ENCODE peak calls at places on chromosomes 16 and 17, in five cellular contexts. One of them, this sample, is unnamed.

GRCh38 chr16:66256919-66257318 is 109.6 kb upstream of the CDH5 start:
- DNase-seq in Panc1: no peak
- DNase-seq in heart right ventricle: no peak
- DNase-seq in tibial artery: peak; percentile 31
- DNase-seq in HL-60: no peak
- DNase-seq in this sample: no peak

GRCh38 chr16:53083123-53083522 is 28.3 kb downstream of the CHD9 start:
- DNase-seq in heart right ventricle: no peak
- DNase-seq in HL-60: no peak
- DNase-seq in tibial artery: no peak
- DNase-seq in Panc1: no peak
- DNase-seq in this sample: no peak

GRCh38 chr17:10606110-10606509 is 51.0 kb downstream of the MYH3 start:
- DNase-seq in Panc1: no peak
- DNase-seq in HL-60: no peak
- DNase-seq in tibial artery: no peak
- DNase-seq in heart right ventricle: no peak
- DNase-seq in this sample: no peak

GRCh38 chr17:2814499-2815341 is 18.5 kb downstream of the RAP1GAP2 start:
- DNase-seq in tibial artery: no peak
- DNase-seq in Panc1: no peak
- DNase-seq in heart right ventricle: peak; percentile 13
- DNase-seq in HL-60: peak; percentile 40
- DNase-seq in this sample: peak; percentile 67

GRCh38 chr17:6420173-6420641 is 14.7 kb downstream of the AIPL1 start:
- DNase-seq in HL-60: no peak
- DNase-seq in heart right ventricle: no peak
- DNase-seq in Panc1: no peak
- DNase-seq in tibial artery: no peak
- DNase-seq in this sample: no peak

GRCh38 chr16:851871-852270 is 51.3 kb upstream of the GNG13 start:
- DNase-seq in HL-60: no peak
- DNase-seq in heart right ventricle: no peak
- DNase-seq in tibial artery: no peak
- DNase-seq in Panc1: no peak
- DNase-seq in this sample: peak; percentile 54

GRCh38 chr16:2158262-2158638 is 2.7 kb downstream of the TRAF7 start:
- DNase-seq in HL-60: no peak
- DNase-seq in Panc1: no peak
- DNase-seq in tibial artery: no peak
- DNase-seq in heart right ventricle: no peak
- DNase-seq in this sample: no peak

GRCh38 chr16:14562691-14563491 is 67.2 kb downstream of the PARN start:
- DNase-seq in HL-60: no peak
- DNase-seq in heart right ventricle: peak; percentile 42
- DNase-seq in Panc1: no peak
- DNase-seq in tibial artery: no peak
- DNase-seq in this sample: no peak

GRCh38 chr16:30946671-30947532 is 2.0 kb upstream of the ORAI3 start:
- DNase-seq in tibial artery: peak; percentile 74
- DNase-seq in heart right ventricle: no peak
- DNase-seq in Panc1: no peak
- DNase-seq in HL-60: no peak
- DNase-seq in this sample: peak; percentile 75

GRCh38 chr16:1414532-1415265 is at the start of gene UNKL:
- DNase-seq in HL-60: no peak
- DNase-seq in tibial artery: peak; percentile 81
- DNase-seq in heart right ventricle: peak; percentile 78
- DNase-seq in Panc1: no peak
- DNase-seq in this sample: peak; percentile 83

GRCh38 chr17:77322534-77323412 is 182.0 kb downstream of the SEC14L1 start:
- DNase-seq in heart right ventricle: peak; percentile 86
- DNase-seq in HL-60: peak; percentile 60
- DNase-seq in Panc1: no peak
- DNase-seq in tibial artery: peak; percentile 98
- DNase-seq in this sample: peak; percentile 95

GRCh38 chr16:10045291-10045775 is 136.9 kb downstream of the GRIN2A start:
- DNase-seq in heart right ventricle: no peak
- DNase-seq in HL-60: no peak
- DNase-seq in tibial artery: no peak
- DNase-seq in Panc1: no peak
- DNase-seq in this sample: no peak

GRCh38 chr17:45016237-45016636 is 35.2 kb downstream of the DCAKD start:
- DNase-seq in tibial artery: no peak
- DNase-seq in HL-60: no peak
- DNase-seq in heart right ventricle: no peak
- DNase-seq in Panc1: no peak
- DNase-seq in this sample: no peak

GRCh38 chr17:78224226-78225087 is 7.0 kb upstream of the TMEM235 start:
- DNase-seq in HL-60: no peak
- DNase-seq in tibial artery: no peak
- DNase-seq in heart right ventricle: no peak
- DNase-seq in Panc1: no peak
- DNase-seq in this sample: no peak

GRCh38 chr16:17404903-17405691 is 65.7 kb downstream of the XYLT1 start:
- DNase-seq in heart right ventricle: peak; percentile 46
- DNase-seq in Panc1: no peak
- DNase-seq in tibial artery: peak; percentile 99
- DNase-seq in HL-60: no peak
- DNase-seq in this sample: peak; percentile 91

GRCh38 chr17:47840742-47841487 is at the start of gene SCRN2:
- DNase-seq in Panc1: peak; percentile 52
- DNase-seq in tibial artery: peak; percentile 92
- DNase-seq in heart right ventricle: peak; percentile 91
- DNase-seq in HL-60: peak; percentile 82
- DNase-seq in this sample: peak; percentile 89

GRCh38 chr16:72876221-72876620 is 171.7 kb downstream of the ZFHX3 start:
- DNase-seq in HL-60: peak; percentile 73
- DNase-seq in heart right ventricle: peak; percentile 80
- DNase-seq in tibial artery: peak; percentile 87
- DNase-seq in Panc1: no peak
- DNase-seq in this sample: peak; percentile 88

GRCh38 chr16:31696968-31697743 is 169.5 kb downstream of the AHSP start:
- DNase-seq in tibial artery: no peak
- DNase-seq in HL-60: no peak
- DNase-seq in Panc1: peak; percentile 41
- DNase-seq in heart right ventricle: no peak
- DNase-seq in this sample: no peak

GRCh38 chr17:43431741-43432523 is 33.1 kb downstream of the ARL4D start:
- DNase-seq in tibial artery: no peak
- DNase-seq in heart right ventricle: peak; percentile 32
- DNase-seq in Panc1: no peak
- DNase-seq in HL-60: no peak
- DNase-seq in this sample: peak; percentile 69

GRCh38 chr17:48024149-48025039 is 13.2 kb downstream of the COPZ2 start:
- DNase-seq in Panc1: peak; percentile 54
- DNase-seq in heart right ventricle: peak; percentile 24
- DNase-seq in HL-60: no peak
- DNase-seq in tibial artery: peak; percentile 77
- DNase-seq in this sample: peak; percentile 82

GRCh38 chr17:82751171-82751570 is 694 bp upstream of the TBCD start:
- DNase-seq in HL-60: peak; percentile 63
- DNase-seq in heart right ventricle: no peak
- DNase-seq in tibial artery: no peak
- DNase-seq in Panc1: no peak
- DNase-seq in this sample: no peak
- H3K4me3 ChIP-seq in HL-60: peak overlapping the region; percentile 91
- H3K4me3 ChIP-seq in heart right ventricle: peak overlapping the region; percentile 42
- H3K4me3 ChIP-seq in tibial artery: peak overlapping the region; percentile 80
- H3K4me3 ChIP-seq in Panc1: peak overlapping the region; percentile 35
- H3K4me3 ChIP-seq in this sample: peak overlapping the region; percentile 30

GRCh38 chr17:40095944-40096791 is 4.2 kb downstream of the NR1D1 start:
- DNase-seq in HL-60: no peak
- DNase-seq in heart right ventricle: peak; percentile 70
- DNase-seq in tibial artery: no peak
- DNase-seq in Panc1: no peak
- DNase-seq in this sample: peak; percentile 76
- H3K4me3 ChIP-seq in HL-60: no peak overlapping the region
- H3K4me3 ChIP-seq in heart right ventricle: no peak overlapping the region
- H3K4me3 ChIP-seq in tibial artery: peak overlapping the region; percentile 87
- H3K4me3 ChIP-seq in Panc1: no peak overlapping the region
- H3K4me3 ChIP-seq in this sample: no peak overlapping the region

DNA sequence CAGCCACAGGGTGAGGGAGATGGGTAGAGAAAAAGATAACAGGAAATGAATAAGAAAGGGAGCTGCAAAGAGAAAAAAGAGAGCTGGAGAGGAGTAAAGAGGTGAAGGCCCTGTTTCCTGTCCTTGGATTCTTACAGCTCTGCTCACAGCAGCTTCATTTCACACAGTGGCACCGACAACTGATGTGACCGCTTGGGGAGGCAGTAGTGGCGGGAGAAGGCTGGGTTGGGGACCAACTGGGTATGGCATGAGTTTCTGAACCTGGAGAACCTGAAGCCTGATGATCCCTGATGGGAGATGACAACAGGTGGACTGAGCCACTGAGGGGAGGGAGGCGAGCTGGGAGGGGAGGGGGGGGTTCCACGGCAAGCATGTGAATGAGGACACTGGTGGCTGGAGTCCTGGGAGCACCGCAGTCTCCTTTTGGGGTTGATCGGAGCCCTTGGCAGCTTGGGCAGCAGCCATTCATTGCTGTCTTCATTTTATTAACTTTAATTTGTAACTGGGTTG is 34.3 kb upstream of the TOB1 start:
- DNase-seq in Panc1: no peak
- DNase-seq in tibial artery: no peak
- DNase-seq in HL-60: no peak
- DNase-seq in heart right ventricle: no peak
- DNase-seq in this sample: no peak
- H3K4me3 ChIP-seq in Panc1: no peak overlapping the region
- H3K4me3 ChIP-seq in tibial artery: no peak overlapping the region
- H3K4me3 ChIP-seq in HL-60: no peak overlapping the region
- H3K4me3 ChIP-seq in heart right ventricle: no peak overlapping the region
- H3K4me3 ChIP-seq in this sample: no peak overlapping the region

GRCh38 chr17:52157603-52158449 is 688 bp downstream of the CA10 start:
- DNase-seq in Panc1: no peak
- DNase-seq in tibial artery: no peak
- DNase-seq in heart right ventricle: no peak
- DNase-seq in HL-60: no peak
- DNase-seq in this sample: peak; percentile 39
- H3K4me3 ChIP-seq in Panc1: no peak overlapping the region
- H3K4me3 ChIP-seq in tibial artery: no peak overlapping the region
- H3K4me3 ChIP-seq in heart right ventricle: no peak overlapping the region
- H3K4me3 ChIP-seq in HL-60: no peak overlapping the region
- H3K4me3 ChIP-seq in this sample: no peak overlapping the region

DNA sequence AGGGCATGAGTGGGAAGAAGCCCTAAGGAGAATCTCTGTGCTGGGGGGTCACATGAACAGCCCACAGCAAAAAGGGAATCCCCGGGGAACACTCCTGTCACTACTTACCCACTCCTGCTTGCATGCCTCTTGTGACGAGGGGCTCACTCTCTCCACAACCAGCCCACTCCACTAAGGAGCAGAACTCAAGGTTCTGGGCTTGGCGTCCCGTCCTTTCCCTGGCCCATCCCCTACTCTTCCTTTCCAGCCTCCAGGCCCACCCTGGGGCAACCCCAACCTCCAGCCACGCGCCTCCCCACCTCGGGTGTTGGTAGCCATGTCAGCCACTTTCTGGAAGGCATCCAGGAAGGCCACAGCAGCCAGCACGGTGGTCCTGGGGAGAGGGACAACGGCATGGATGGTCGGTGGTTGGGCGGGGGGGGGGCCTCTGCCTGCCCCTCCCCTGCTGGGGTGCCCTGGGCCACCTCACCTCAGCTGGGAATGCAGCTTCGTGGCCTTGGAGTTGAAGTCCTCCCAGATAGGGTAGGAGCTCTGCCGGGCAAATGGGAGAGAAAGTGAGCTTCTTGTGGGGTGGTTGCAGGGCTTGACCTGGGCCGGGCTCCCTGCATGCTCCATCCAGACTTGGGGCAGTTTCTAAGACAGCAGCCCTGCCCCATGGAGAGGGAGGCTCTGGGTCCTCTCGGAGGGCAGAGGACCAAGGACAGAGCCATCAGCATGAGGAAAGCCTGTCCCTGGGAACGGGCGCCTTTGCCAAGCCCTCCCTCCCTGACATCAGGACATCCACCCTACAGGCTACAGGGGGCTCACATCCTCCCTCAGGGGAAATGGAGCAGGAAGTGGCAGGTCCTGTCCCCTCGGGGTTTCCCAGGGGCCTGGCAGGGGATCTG is 5.1 kb downstream of the MTSS2 start:
- DNase-seq in Panc1: no peak
- DNase-seq in HL-60: no peak
- DNase-seq in heart right ventricle: no peak
- DNase-seq in tibial artery: no peak
- DNase-seq in this sample: peak; percentile 69
- H3K4me3 ChIP-seq in Panc1: no peak overlapping the region
- H3K4me3 ChIP-seq in HL-60: no peak overlapping the region
- H3K4me3 ChIP-seq in heart right ventricle: no peak overlapping the region
- H3K4me3 ChIP-seq in tibial artery: no peak overlapping the region
- H3K4me3 ChIP-seq in this sample: no peak overlapping the region

This sample was measured in right cardiac atrium.